ENCODE peak calls at places on chromosome 13, in five cellular contexts. One of them, this sample, is unnamed. For H3K9me3, the result is how much of the 10 kb centered on the place peaks cover.

GRCh38 chr13:99218969-99219368 is 18.3 kb downstream of the UBAC2 start:
- DNase-seq in K562: no peak
- DNase-seq in breast epithelium: no peak
- DNase-seq in endothelial cell of umbilical vein: no peak
- DNase-seq in SK-N-SH: no peak
- DNase-seq in this sample: no peak

GRCh38 chr13:33015791-33016323 is 366 bp upstream of the KL start:
- DNase-seq in K562: no peak
- DNase-seq in breast epithelium: peak
- DNase-seq in endothelial cell of umbilical vein: no peak
- DNase-seq in SK-N-SH: no peak
- DNase-seq in this sample: no peak

GRCh38 chr13:102870677-102871415 is 25.0 kb downstream of the ERCC5 start:
- DNase-seq in K562: peak
- DNase-seq in breast epithelium: no peak
- DNase-seq in endothelial cell of umbilical vein: peak
- DNase-seq in SK-N-SH: peak
- DNase-seq in this sample: no peak

GRCh38 chr13:66329988-66330429 is 900.1 kb downstream of the PCDH9 start:
- DNase-seq in K562: no peak
- DNase-seq in breast epithelium: no peak
- DNase-seq in endothelial cell of umbilical vein: peak
- DNase-seq in SK-N-SH: no peak
- DNase-seq in this sample: no peak

GRCh38 chr13:51997641-51998330 is 13.5 kb downstream of the ATP7B start:
- DNase-seq in K562: peak
- DNase-seq in breast epithelium: no peak
- DNase-seq in endothelial cell of umbilical vein: no peak
- DNase-seq in SK-N-SH: no peak
- DNase-seq in this sample: no peak

GRCh38 chr13:49476529-49476928 is 19.2 kb upstream of the PHF11 start:
- DNase-seq in K562: no peak
- DNase-seq in breast epithelium: no peak
- DNase-seq in endothelial cell of umbilical vein: no peak
- DNase-seq in SK-N-SH: no peak
- DNase-seq in this sample: no peak

GRCh38 chr13:24264976-24265375 is 44.4 kb upstream of the C1QTNF9 start:
- DNase-seq in K562: no peak
- DNase-seq in breast epithelium: no peak
- DNase-seq in endothelial cell of umbilical vein: no peak
- DNase-seq in SK-N-SH: no peak
- DNase-seq in this sample: no peak

GRCh38 chr13:80132741-80133601 is 208.0 kb downstream of the SPRY2 start:
- DNase-seq in K562: no peak
- DNase-seq in breast epithelium: no peak
- DNase-seq in endothelial cell of umbilical vein: peak
- DNase-seq in SK-N-SH: peak
- DNase-seq in this sample: no peak

GRCh38 chr13:79547211-79547610 is 66.3 kb downstream of the NDFIP2 start:
- DNase-seq in K562: no peak
- DNase-seq in breast epithelium: no peak
- DNase-seq in endothelial cell of umbilical vein: no peak
- DNase-seq in SK-N-SH: no peak
- DNase-seq in this sample: no peak

GRCh38 chr13:111203742-111204386 is 88.8 kb downstream of the ARHGEF7 start:
- DNase-seq in K562: no peak
- DNase-seq in breast epithelium: no peak
- DNase-seq in endothelial cell of umbilical vein: peak
- DNase-seq in SK-N-SH: no peak
- DNase-seq in this sample: no peak

GRCh38 chr13:112587359-112587766 is 590 bp downstream of the TUBGCP3 start:
- DNase-seq in K562: peak
- DNase-seq in breast epithelium: peak
- DNase-seq in endothelial cell of umbilical vein: peak
- DNase-seq in SK-N-SH: peak
- DNase-seq in this sample: peak
- TF ChIP-seq POLR2AphosphoS5 in K562: no peak
- TF ChIP-seq POLR2AphosphoS5 in breast epithelium: peak
- TF ChIP-seq POLR2AphosphoS5 in endothelial cell of umbilical vein: peak
- TF ChIP-seq POLR2AphosphoS5 in SK-N-SH: peak
- TF ChIP-seq POLR2AphosphoS5 in this sample: no peak

DNA sequence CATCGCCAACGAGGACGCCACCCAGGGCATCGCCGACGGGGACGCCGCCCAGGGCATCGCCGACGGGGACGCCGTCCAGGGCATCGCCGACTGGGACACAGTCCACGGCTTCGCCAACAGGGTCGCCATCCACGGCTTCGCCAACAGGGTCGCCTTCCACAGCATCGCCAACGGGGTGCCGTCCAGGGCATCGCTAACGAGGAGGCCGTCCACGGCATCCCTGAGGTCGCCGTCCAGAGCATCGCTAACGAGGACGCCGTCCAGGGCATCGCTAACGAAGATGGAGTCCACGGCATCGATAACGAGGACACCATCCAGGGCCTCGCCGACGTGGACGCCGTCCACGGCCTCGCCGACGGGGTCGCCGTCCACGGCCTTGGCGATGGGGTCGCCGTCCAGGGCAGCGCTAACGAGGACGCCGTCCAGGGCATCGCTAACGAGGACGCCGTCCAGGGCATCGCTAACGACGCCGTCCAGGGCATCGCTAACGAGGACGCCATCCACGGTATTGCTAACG is 947.8 kb downstream of the TUBA3C start:
- DNase-seq in K562: no peak
- DNase-seq in breast epithelium: no peak
- DNase-seq in endothelial cell of umbilical vein: no peak
- DNase-seq in SK-N-SH: no peak
- DNase-seq in this sample: no peak
- H3K9me3 ChIP-seq in K562: under half
- H3K9me3 ChIP-seq in breast epithelium: under half
- H3K9me3 ChIP-seq in endothelial cell of umbilical vein: under half
- H3K9me3 ChIP-seq in SK-N-SH: under half
- H3K9me3 ChIP-seq in this sample: under half

GRCh38 chr13:35953537-35954206 is 177.5 kb downstream of the DCLK1 start:
- DNase-seq in K562: peak
- DNase-seq in breast epithelium: no peak
- DNase-seq in endothelial cell of umbilical vein: peak
- DNase-seq in SK-N-SH: peak
- DNase-seq in this sample: peak
- TF ChIP-seq POLR2AphosphoS5 in K562: no peak
- TF ChIP-seq POLR2AphosphoS5 in breast epithelium: peak
- TF ChIP-seq POLR2AphosphoS5 in endothelial cell of umbilical vein: no peak
- TF ChIP-seq POLR2AphosphoS5 in SK-N-SH: no peak
- TF ChIP-seq POLR2AphosphoS5 in this sample: peak

DNA sequence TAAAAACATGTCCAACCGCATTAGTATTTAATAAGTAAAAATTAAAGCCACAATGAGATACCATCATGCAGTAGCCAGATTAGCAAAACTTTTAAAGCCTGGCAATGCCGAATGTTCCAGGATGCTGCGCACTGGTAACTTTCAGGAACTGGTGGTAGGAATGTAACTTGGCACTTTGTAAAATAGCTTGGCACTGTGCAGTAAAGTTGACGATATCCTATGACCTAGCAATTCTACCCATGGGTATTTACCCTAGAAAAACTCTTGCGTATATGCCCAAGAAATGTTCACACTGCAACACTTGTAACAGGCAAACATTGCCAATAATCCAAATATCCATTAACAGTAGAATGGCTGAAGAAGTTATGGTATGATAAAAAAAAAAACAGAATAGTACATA is 97.7 kb downstream of the SPACA7 start:
- DNase-seq in K562: no peak
- DNase-seq in breast epithelium: no peak
- DNase-seq in endothelial cell of umbilical vein: no peak
- DNase-seq in SK-N-SH: no peak
- DNase-seq in this sample: no peak
- H3K9me3 ChIP-seq in K562: under half
- H3K9me3 ChIP-seq in breast epithelium: under half
- H3K9me3 ChIP-seq in endothelial cell of umbilical vein: under half
- H3K9me3 ChIP-seq in SK-N-SH: under half
- H3K9me3 ChIP-seq in this sample: under half

DNA sequence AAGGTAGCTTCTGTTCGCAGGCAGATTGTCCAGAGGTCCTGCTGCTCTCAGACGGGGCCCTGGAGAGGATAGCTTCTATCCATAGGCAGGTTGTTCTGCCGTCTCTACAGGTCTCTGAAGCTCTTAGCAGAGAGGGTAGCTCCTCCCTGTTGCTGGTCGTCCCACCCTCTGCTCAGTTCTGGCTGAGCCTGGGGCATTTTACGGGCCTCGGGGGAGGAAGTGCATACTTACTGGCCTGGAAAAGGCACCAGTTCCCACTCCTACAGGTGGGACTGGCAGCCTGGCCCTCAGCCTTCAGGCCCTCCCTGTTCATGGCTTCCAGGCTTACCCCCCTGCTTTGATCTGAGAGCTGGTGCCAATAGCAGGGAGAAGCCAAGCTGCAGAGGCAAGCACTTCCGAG is 42.3 kb downstream of the USPL1 start:
- DNase-seq in K562: no peak
- DNase-seq in breast epithelium: no peak
- DNase-seq in endothelial cell of umbilical vein: no peak
- DNase-seq in SK-N-SH: no peak
- DNase-seq in this sample: no peak
- TF ChIP-seq POLR2AphosphoS5 in K562: no peak
- TF ChIP-seq POLR2AphosphoS5 in breast epithelium: no peak
- TF ChIP-seq POLR2AphosphoS5 in endothelial cell of umbilical vein: no peak
- TF ChIP-seq POLR2AphosphoS5 in SK-N-SH: no peak
- TF ChIP-seq POLR2AphosphoS5 in this sample: no peak

GRCh38 chr13:19048381-19048780 is 133.2 kb downstream of the TUBA3C start:
- DNase-seq in K562: no peak
- DNase-seq in breast epithelium: no peak
- DNase-seq in endothelial cell of umbilical vein: no peak
- DNase-seq in SK-N-SH: no peak
- DNase-seq in this sample: no peak
- H3K9me3 ChIP-seq in K562: under half
- H3K9me3 ChIP-seq in breast epithelium: under half
- H3K9me3 ChIP-seq in endothelial cell of umbilical vein: under half
- H3K9me3 ChIP-seq in SK-N-SH: under half
- H3K9me3 ChIP-seq in this sample: under half

DNA sequence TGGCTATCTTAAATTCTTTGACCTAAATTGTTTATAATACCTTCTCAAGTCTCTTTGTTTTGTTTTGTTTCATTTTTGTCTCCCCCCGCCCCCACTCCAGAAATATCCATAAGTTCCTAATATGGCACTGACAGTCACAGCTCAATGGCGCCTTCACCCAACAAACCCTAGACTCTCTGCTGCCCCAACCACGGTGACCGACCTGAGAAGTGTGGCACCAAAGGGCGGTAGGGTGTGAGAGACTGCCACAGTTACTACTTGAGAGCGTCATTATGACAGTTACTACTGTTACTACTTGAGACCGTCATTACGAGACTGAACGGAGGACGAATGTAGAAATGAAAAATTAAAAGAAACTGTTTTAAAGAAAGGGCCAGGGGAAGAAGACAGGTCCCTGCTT is 34.4 kb upstream of the PSPC1 start:
- DNase-seq in K562: no peak
- DNase-seq in breast epithelium: no peak
- DNase-seq in endothelial cell of umbilical vein: no peak
- DNase-seq in SK-N-SH: no peak
- DNase-seq in this sample: no peak
- TF ChIP-seq POLR2AphosphoS5 in K562: no peak
- TF ChIP-seq POLR2AphosphoS5 in breast epithelium: no peak
- TF ChIP-seq POLR2AphosphoS5 in endothelial cell of umbilical vein: no peak
- TF ChIP-seq POLR2AphosphoS5 in SK-N-SH: no peak
- TF ChIP-seq POLR2AphosphoS5 in this sample: no peak

GRCh38 chr13:18995259-18995873 is 186.3 kb downstream of the TUBA3C start:
- DNase-seq in K562: no peak
- DNase-seq in breast epithelium: no peak
- DNase-seq in endothelial cell of umbilical vein: no peak
- DNase-seq in SK-N-SH: no peak
- DNase-seq in this sample: no peak
- H3K9me3 ChIP-seq in K562: under half
- H3K9me3 ChIP-seq in breast epithelium: under half
- H3K9me3 ChIP-seq in endothelial cell of umbilical vein: under half
- H3K9me3 ChIP-seq in SK-N-SH: under half
- H3K9me3 ChIP-seq in this sample: under half

This sample was measured in suprapubic skin.